ENCODE peak calls at places on chromosome 5, in eight cellular contexts. D is neural progenitor cell, F is GM12864, S is AG04450, Q is GM23338, Z is HFF-Myc, B is psoas muscle, P is choroid plexus epithelial cell. K is an unnamed sample.

GRCh38 chr5:98307811-98308210 is 465.7 kb upstream of the RGMB start:
- DNase-seq in F (no peak), P (peak), D (no peak), Q (no peak), S (peak), B (no peak), Z (no peak), K (peak)

GRCh38 chr5:176682016-176682531 is 34.8 kb downstream of the TSPAN17 start:
- DNase-seq in Z (no peak), F (no peak), B (no peak), Q (no peak), P (no peak), S (no peak), D (no peak), K (no peak)

GRCh38 chr5:116225318-116225717 is 140.5 kb downstream of the COMMD10 start:
- DNase-seq in Q (no peak), P (no peak), B (no peak), D (no peak), S (no peak), F (no peak), Z (no peak), K (no peak)

GRCh38 chr5:151251001-151251551 is 1.9 kb upstream of the GM2A start:
- DNase-seq in S (no peak), P (no peak), Q (no peak), F (no peak), B (no peak), D (no peak), Z (no peak), K (no peak)

GRCh38 chr5:96329886-96330531 is 103.0 kb downstream of the PCSK1 start:
- DNase-seq in F (no peak), Z (no peak), P (no peak), Q (no peak), S (no peak), B (no peak), D (no peak), K (peak)

GRCh38 chr5:102540251-102540812 is 41.5 kb upstream of the SLCO6A1 start:
- DNase-seq in D (no peak), Q (no peak), Z (no peak), S (no peak), F (no peak), B (no peak), P (no peak), K (no peak)

GRCh38 chr5:40017151-40017550 is 592.4 kb upstream of the DAB2 start:
- DNase-seq in F (no peak), D (no peak), Z (no peak), B (no peak), Q (no peak), P (no peak), S (no peak), K (peak)

GRCh38 chr5:164345173-164345572 is 839.8 kb downstream of the MAT2B start:
- DNase-seq in B (no peak), S (no peak), Q (no peak), F (no peak), P (peak), D (peak), Z (no peak), K (peak)

GRCh38 chr5:71937906-71938698 is 169.2 kb upstream of the MAP1B start:
- DNase-seq in Q (no peak), P (no peak), F (no peak), D (no peak), S (no peak), B (no peak), Z (no peak), K (no peak)

GRCh38 chr5:5473224-5473623 is 50.7 kb downstream of the ICE1 start:
- DNase-seq in S (no peak), F (no peak), D (no peak), Q (no peak), P (no peak), Z (no peak), B (no peak), K (peak)

GRCh38 chr5:65108786-65109743 is 340.3 kb downstream of the CWC27 start:
- DNase-seq in D (no peak), B (no peak), Q (no peak), F (no peak), S (no peak), P (peak), Z (no peak), K (peak)

GRCh38 chr5:72572236-72572765 is 65.1 kb upstream of the ZNF366 start:
- DNase-seq in Q (no peak), Z (no peak), S (no peak), F (no peak), D (peak), B (no peak), P (no peak), K (peak)

GRCh38 chr5:91207248-91207647 is 175.9 kb downstream of the ARRDC3 start:
- DNase-seq in F (no peak), S (no peak), Z (no peak), Q (no peak), P (no peak), B (no peak), D (no peak), K (no peak)

GRCh38 chr5:91200692-91201091 is 182.4 kb downstream of the ARRDC3 start:
- DNase-seq in F (no peak), B (no peak), D (no peak), Q (no peak), Z (no peak), P (no peak), S (no peak), K (no peak)

GRCh38 chr5:91206734-91207133 is 176.4 kb downstream of the ARRDC3 start:
- DNase-seq in F (no peak), P (peak), B (no peak), Z (no peak), S (no peak), D (no peak), Q (no peak), K (peak)

GRCh38 chr5:91206103-91206502 is 177.0 kb downstream of the ARRDC3 start:
- DNase-seq in B (no peak), P (no peak), D (no peak), Q (no peak), F (no peak), S (no peak), Z (no peak), K (no peak)
- TF ChIP-seq CTCF in B (no peak), P (no peak), D (no peak), Q (no peak), F (no peak), S (no peak), Z (no peak), K (no peak)

DNA sequence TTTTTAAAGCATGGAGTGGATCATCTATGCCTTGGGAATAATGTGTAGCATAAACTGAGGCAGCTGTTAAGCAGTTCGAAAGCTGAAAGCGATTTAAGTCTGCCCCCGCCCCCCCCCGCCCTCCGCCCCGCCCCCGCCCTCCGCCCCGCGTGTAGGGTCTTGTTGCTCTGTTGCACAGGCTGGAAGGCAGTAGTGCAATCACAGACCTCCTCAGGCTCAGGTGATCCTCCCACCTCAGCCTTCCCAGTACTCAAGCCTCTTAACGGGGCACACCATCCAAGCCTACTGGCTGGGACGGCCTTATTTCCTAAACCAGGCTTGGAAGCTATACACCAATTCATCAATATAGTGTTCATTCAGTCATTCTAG is 942 bp downstream of the ANKDD1B start:
- DNase-seq in P (no peak), S (no peak), Q (peak), Z (no peak), D (peak), F (no peak), B (no peak), K (no peak)
- H3K4me3 ChIP-seq in P (peak), S (peak), Q (peak), Z (peak), D (peak), F (no peak), B (peak), K (no peak)

GRCh38 chr5:179828756-179829421 is 8.2 kb downstream of the SQSTM1 start:
- DNase-seq in D (no peak), Q (no peak), F (no peak), P (no peak), B (no peak), Z (no peak), S (no peak), K (no peak)

GRCh38 chr5:179823937-179824744 is 3.4 kb downstream of the SQSTM1 start:
- DNase-seq in D (no peak), F (no peak), P (no peak), Q (no peak), Z (no peak), S (no peak), B (peak), K (no peak)

GRCh38 chr5:179827684-179828083 is 7.0 kb downstream of the SQSTM1 start:
- DNase-seq in P (peak), Z (no peak), B (peak), Q (peak), D (no peak), S (no peak), F (no peak), K (peak)

GRCh38 chr5:179824745-179825112 is 4.0 kb downstream of the SQSTM1 start:
- DNase-seq in Q (no peak), F (no peak), P (no peak), Z (no peak), D (no peak), S (no peak), B (no peak), K (no peak)

GRCh38 chr5:179825655-179826182 is 5.0 kb downstream of the SQSTM1 start:
- DNase-seq in D (no peak), F (no peak), B (no peak), Q (no peak), Z (no peak), P (no peak), S (no peak), K (no peak)
- TF ChIP-seq CTCF in D (no peak), F (no peak), B (peak), Q (no peak), Z (no peak), P (peak), S (no peak), K (no peak)

DNA sequence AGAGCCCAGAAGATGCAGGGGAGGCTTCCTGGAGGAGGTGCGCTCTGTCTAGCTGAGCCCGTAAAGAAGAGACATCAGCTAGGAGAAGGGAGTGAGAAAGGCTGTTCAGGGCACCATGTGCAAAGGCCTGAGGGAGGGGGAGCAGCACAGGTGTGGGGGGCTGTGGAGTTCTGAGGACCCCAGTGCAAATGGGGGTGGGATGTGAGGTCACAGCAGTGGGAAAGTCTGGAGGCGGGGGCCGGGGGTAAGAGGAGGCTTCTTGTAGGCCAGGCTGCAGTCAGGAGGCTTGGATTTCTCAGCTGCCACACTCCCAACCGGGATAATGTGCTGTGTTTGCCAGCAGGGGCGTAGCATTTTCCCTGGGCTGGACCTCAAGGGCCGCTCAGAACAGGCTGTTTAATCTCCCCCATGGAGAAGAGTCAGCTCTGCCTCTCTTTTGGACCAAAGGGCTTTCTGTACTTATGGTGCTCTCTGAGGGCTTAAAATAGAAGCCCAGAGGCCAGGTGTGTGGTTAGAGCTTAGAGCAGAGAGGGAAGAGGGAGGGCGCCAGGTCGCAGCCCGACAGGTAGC is 5.7 kb downstream of the NEURL1B start:
- DNase-seq in B (no peak), S (no peak), Q (peak), P (peak), D (peak), Z (no peak), F (no peak), K (peak)
- H3K4me3 ChIP-seq in B (peak), S (no peak), Q (no peak), P (no peak), D (no peak), Z (no peak), F (no peak), K (no peak)

DNA sequence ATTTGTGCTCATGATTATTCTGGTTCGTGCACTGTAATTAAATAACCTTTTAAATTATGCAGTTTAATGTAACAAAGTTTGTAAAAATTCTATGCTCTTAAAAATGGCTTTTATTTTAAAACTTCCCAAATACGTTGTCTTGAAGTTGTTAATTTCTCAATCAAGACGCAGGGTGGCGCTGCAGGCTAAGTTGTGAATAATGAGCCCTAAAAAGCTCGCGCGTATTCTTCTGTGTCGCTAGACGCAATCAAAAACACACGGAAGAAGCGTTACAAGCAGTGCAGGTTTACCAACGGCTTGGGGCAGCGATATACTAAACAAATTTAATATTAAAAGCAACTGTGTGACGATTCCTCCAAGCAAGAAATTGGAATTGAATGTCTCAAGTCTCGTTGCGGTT is at the start of gene PCDHB4:
- DNase-seq in F (no peak), P (no peak), S (no peak), B (peak), Q (peak), Z (no peak), D (peak), K (no peak)
- TF ChIP-seq CTCF in F (no peak), P (no peak), S (no peak), B (peak), Q (peak), Z (peak), D (peak), K (peak)

GRCh38 chr5:7394889-7395431 is 978 bp upstream of the ADCY2 start:
- DNase-seq in F (no peak), P (no peak), Z (no peak), D (peak), B (peak), Q (peak), S (no peak), K (no peak)

GRCh38 chr5:7396169-7397004 is 449 bp downstream of the ADCY2 start:
- DNase-seq in F (no peak), Z (no peak), D (peak), P (peak), S (no peak), Q (peak), B (peak), K (peak)

GRCh38 chr5:7393921-7394799 is 1.8 kb upstream of the ADCY2 start:
- DNase-seq in B (no peak), F (no peak), P (no peak), Z (no peak), S (no peak), D (no peak), Q (no peak), K (no peak)

GRCh38 chr5:7397005-7397546 is 1.1 kb downstream of the ADCY2 start:
- DNase-seq in P (no peak), D (no peak), Q (no peak), Z (no peak), S (no peak), B (no peak), F (no peak), K (no peak)

GRCh38 chr5:7395432-7396168 is at the start of gene ADCY2:
- DNase-seq in F (no peak), B (peak), Q (peak), D (no peak), S (no peak), P (no peak), Z (no peak), K (no peak)
- H3K4me3 ChIP-seq in F (no peak), B (peak), Q (peak), D (peak), S (no peak), P (no peak), Z (no peak), K (no peak)

DNA sequence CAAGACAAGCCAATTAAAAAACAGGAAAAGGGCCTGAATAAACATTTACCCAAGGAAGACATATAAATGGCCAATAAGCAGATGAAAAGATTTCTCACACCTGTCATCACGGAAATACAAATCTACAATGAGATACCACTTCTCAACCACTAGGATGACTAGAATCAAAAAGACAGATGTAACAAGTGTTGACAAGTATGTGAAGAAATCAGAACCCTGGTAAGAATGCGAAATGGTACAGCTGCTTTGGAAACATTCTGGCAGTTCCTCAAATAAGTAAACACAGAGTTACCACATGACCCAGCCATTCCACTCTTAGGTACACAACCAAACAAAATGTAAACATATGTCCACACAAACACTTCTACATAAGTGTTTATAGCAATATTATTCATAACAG is 32.5 kb downstream of the LEAP2 start:
- DNase-seq in D (no peak), B (no peak), Z (no peak), S (peak), F (no peak), P (peak), Q (peak), K (peak)
- TF ChIP-seq CTCF in D (no peak), B (peak), Z (no peak), S (peak), F (no peak), P (peak), Q (no peak), K (peak)

K was measured in epithelial cell of esophagus.